ENCODE peak calls at places on chromosome 16, in ten cellular contexts. One of them, this sample, is unnamed.

GRCh38 chr16:89602273-89602951 is 11.0 kb upstream of the DPEP1 start:
- DNase-seq in LoVo: no peak
- DNase-seq in NCI-H748 treated with DMSO at 0.1 percent for 48 hours: peak; percentile 3
- DNase-seq in T follicular helper cell: peak; percentile 22
- DNase-seq in fibroblast of mammary gland: peak; percentile 86
- DNase-seq in brain microvascular endothelial cell: peak; percentile 94
- DNase-seq in NCI-H345: no peak
- DNase-seq in pancreas: no peak
- DNase-seq in head of caudate nucleus: peak; percentile 75
- DNase-seq in T-helper 1 cell: peak; percentile 26
- DNase-seq in this sample: peak; percentile 83

GRCh38 chr16:70738083-70738977 is 52.5 kb upstream of the MTSS2 start:
- DNase-seq in LoVo: no peak
- DNase-seq in NCI-H345: no peak
- DNase-seq in brain microvascular endothelial cell: peak; percentile 48
- DNase-seq in head of caudate nucleus: no peak
- DNase-seq in pancreas: no peak
- DNase-seq in fibroblast of mammary gland: peak; percentile 90
- DNase-seq in NCI-H748 treated with DMSO at 0.1 percent for 48 hours: no peak
- DNase-seq in T follicular helper cell: no peak
- DNase-seq in T-helper 1 cell: no peak
- DNase-seq in this sample: peak; percentile 69

GRCh38 chr16:28587386-28587785 is 9.5 kb downstream of the SULT1A2 start:
- DNase-seq in pancreas: no peak
- DNase-seq in NCI-H345: no peak
- DNase-seq in head of caudate nucleus: no peak
- DNase-seq in brain microvascular endothelial cell: no peak
- DNase-seq in NCI-H748 treated with DMSO at 0.1 percent for 48 hours: no peak
- DNase-seq in T-helper 1 cell: no peak
- DNase-seq in LoVo: no peak
- DNase-seq in fibroblast of mammary gland: no peak
- DNase-seq in T follicular helper cell: no peak
- DNase-seq in this sample: no peak

GRCh38 chr16:4675864-4676786 is 17.2 kb upstream of the NUDT16L1 start:
- DNase-seq in NCI-H748 treated with DMSO at 0.1 percent for 48 hours: no peak
- DNase-seq in T follicular helper cell: peak; percentile 47
- DNase-seq in fibroblast of mammary gland: no peak
- DNase-seq in NCI-H345: no peak
- DNase-seq in T-helper 1 cell: peak; percentile 56
- DNase-seq in pancreas: no peak
- DNase-seq in head of caudate nucleus: no peak
- DNase-seq in LoVo: no peak
- DNase-seq in brain microvascular endothelial cell: no peak
- DNase-seq in this sample: no peak

GRCh38 chr16:54430491-54431030 is 144.0 kb upstream of the IRX3 start:
- DNase-seq in brain microvascular endothelial cell: peak; percentile 28
- DNase-seq in head of caudate nucleus: no peak
- DNase-seq in T follicular helper cell: no peak
- DNase-seq in fibroblast of mammary gland: peak; percentile 88
- DNase-seq in NCI-H748 treated with DMSO at 0.1 percent for 48 hours: no peak
- DNase-seq in LoVo: no peak
- DNase-seq in NCI-H345: no peak
- DNase-seq in T-helper 1 cell: no peak
- DNase-seq in pancreas: no peak
- DNase-seq in this sample: no peak

GRCh38 chr16:81939164-81940067 is 71.9 kb downstream of the SDR42E1 start:
- DNase-seq in pancreas: no peak
- DNase-seq in brain microvascular endothelial cell: no peak
- DNase-seq in T-helper 1 cell: no peak
- DNase-seq in head of caudate nucleus: no peak
- DNase-seq in LoVo: no peak
- DNase-seq in NCI-H748 treated with DMSO at 0.1 percent for 48 hours: no peak
- DNase-seq in fibroblast of mammary gland: no peak
- DNase-seq in NCI-H345: peak; percentile 69
- DNase-seq in T follicular helper cell: no peak
- DNase-seq in this sample: no peak

GRCh38 chr16:84975522-84975921 is 35.8 kb downstream of the ZDHHC7 start:
- DNase-seq in fibroblast of mammary gland: no peak
- DNase-seq in LoVo: no peak
- DNase-seq in pancreas: no peak
- DNase-seq in brain microvascular endothelial cell: no peak
- DNase-seq in NCI-H345: no peak
- DNase-seq in NCI-H748 treated with DMSO at 0.1 percent for 48 hours: no peak
- DNase-seq in T follicular helper cell: no peak
- DNase-seq in head of caudate nucleus: no peak
- DNase-seq in T-helper 1 cell: no peak
- DNase-seq in this sample: no peak

GRCh38 chr16:88303890-88304819 is 78.6 kb upstream of the ZNF469 start:
- DNase-seq in T-helper 1 cell: no peak
- DNase-seq in T follicular helper cell: no peak
- DNase-seq in brain microvascular endothelial cell: peak; percentile 95
- DNase-seq in pancreas: no peak
- DNase-seq in NCI-H345: no peak
- DNase-seq in fibroblast of mammary gland: peak; percentile 95
- DNase-seq in head of caudate nucleus: no peak
- DNase-seq in LoVo: no peak
- DNase-seq in NCI-H748 treated with DMSO at 0.1 percent for 48 hours: no peak
- DNase-seq in this sample: peak; percentile 95

GRCh38 chr16:89595330-89596060 is 17.9 kb upstream of the DPEP1 start:
- DNase-seq in NCI-H345: no peak
- DNase-seq in T-helper 1 cell: no peak
- DNase-seq in head of caudate nucleus: no peak
- DNase-seq in NCI-H748 treated with DMSO at 0.1 percent for 48 hours: no peak
- DNase-seq in LoVo: no peak
- DNase-seq in brain microvascular endothelial cell: no peak
- DNase-seq in T follicular helper cell: no peak
- DNase-seq in pancreas: no peak
- DNase-seq in fibroblast of mammary gland: no peak
- DNase-seq in this sample: no peak

GRCh38 chr16:30096105-30096861 is at the start of gene YPEL3:
- DNase-seq in LoVo: peak; percentile 89
- DNase-seq in T-helper 1 cell: peak; percentile 92
- DNase-seq in fibroblast of mammary gland: peak; percentile 79
- DNase-seq in brain microvascular endothelial cell: peak; percentile 81
- DNase-seq in T follicular helper cell: peak; percentile 85
- DNase-seq in head of caudate nucleus: peak; percentile 93
- DNase-seq in NCI-H748 treated with DMSO at 0.1 percent for 48 hours: peak; percentile 42
- DNase-seq in NCI-H345: peak; percentile 86
- DNase-seq in pancreas: peak; percentile 94
- DNase-seq in this sample: peak; percentile 88

GRCh38 chr16:58970775-58971174 is 236.7 kb upstream of the GOT2 start:
- DNase-seq in fibroblast of mammary gland: peak; percentile 25
- DNase-seq in T follicular helper cell: no peak
- DNase-seq in T-helper 1 cell: no peak
- DNase-seq in head of caudate nucleus: no peak
- DNase-seq in brain microvascular endothelial cell: no peak
- DNase-seq in NCI-H748 treated with DMSO at 0.1 percent for 48 hours: no peak
- DNase-seq in pancreas: no peak
- DNase-seq in LoVo: no peak
- DNase-seq in NCI-H345: no peak
- DNase-seq in this sample: no peak

GRCh38 chr16:86252596-86252995 is 257.7 kb upstream of the FOXF1 start:
- DNase-seq in NCI-H345: no peak
- DNase-seq in brain microvascular endothelial cell: no peak
- DNase-seq in pancreas: no peak
- DNase-seq in fibroblast of mammary gland: peak; percentile 43
- DNase-seq in T follicular helper cell: no peak
- DNase-seq in head of caudate nucleus: no peak
- DNase-seq in LoVo: no peak
- DNase-seq in T-helper 1 cell: no peak
- DNase-seq in NCI-H748 treated with DMSO at 0.1 percent for 48 hours: no peak
- DNase-seq in this sample: peak; percentile 48

GRCh38 chr16:50195276-50195675 is 42.2 kb downstream of the TENT4B start:
- DNase-seq in T follicular helper cell: no peak
- DNase-seq in brain microvascular endothelial cell: no peak
- DNase-seq in NCI-H748 treated with DMSO at 0.1 percent for 48 hours: no peak
- DNase-seq in T-helper 1 cell: no peak
- DNase-seq in fibroblast of mammary gland: peak; percentile 58
- DNase-seq in head of caudate nucleus: no peak
- DNase-seq in pancreas: no peak
- DNase-seq in NCI-H345: no peak
- DNase-seq in LoVo: no peak
- DNase-seq in this sample: peak; percentile 68

GRCh38 chr16:50463581-50464324 is 84.4 kb upstream of the NKD1 start:
- DNase-seq in T-helper 1 cell: no peak
- DNase-seq in NCI-H345: no peak
- DNase-seq in NCI-H748 treated with DMSO at 0.1 percent for 48 hours: no peak
- DNase-seq in T follicular helper cell: no peak
- DNase-seq in brain microvascular endothelial cell: no peak
- DNase-seq in fibroblast of mammary gland: no peak
- DNase-seq in LoVo: no peak
- DNase-seq in pancreas: no peak
- DNase-seq in head of caudate nucleus: no peak
- DNase-seq in this sample: no peak

GRCh38 chr16:47774661-47775060 is 313.5 kb downstream of the PHKB start:
- DNase-seq in pancreas: no peak
- DNase-seq in T-helper 1 cell: no peak
- DNase-seq in brain microvascular endothelial cell: peak; percentile 64
- DNase-seq in LoVo: no peak
- DNase-seq in NCI-H748 treated with DMSO at 0.1 percent for 48 hours: no peak
- DNase-seq in head of caudate nucleus: no peak
- DNase-seq in NCI-H345: no peak
- DNase-seq in fibroblast of mammary gland: peak; percentile 41
- DNase-seq in T follicular helper cell: no peak
- DNase-seq in this sample: peak; percentile 14

GRCh38 chr16:16992986-16993783 is 477.6 kb downstream of the XYLT1 start:
- DNase-seq in fibroblast of mammary gland: no peak
- DNase-seq in T follicular helper cell: no peak
- DNase-seq in pancreas: no peak
- DNase-seq in NCI-H345: no peak
- DNase-seq in T-helper 1 cell: no peak
- DNase-seq in brain microvascular endothelial cell: no peak
- DNase-seq in LoVo: no peak
- DNase-seq in head of caudate nucleus: no peak
- DNase-seq in NCI-H748 treated with DMSO at 0.1 percent for 48 hours: no peak
- DNase-seq in this sample: no peak

GRCh38 chr16:24776486-24777220 is 47.2 kb downstream of the TNRC6A start:
- DNase-seq in T-helper 1 cell: no peak
- DNase-seq in fibroblast of mammary gland: peak; percentile 97
- DNase-seq in NCI-H748 treated with DMSO at 0.1 percent for 48 hours: no peak
- DNase-seq in brain microvascular endothelial cell: peak; percentile 34
- DNase-seq in NCI-H345: no peak
- DNase-seq in head of caudate nucleus: no peak
- DNase-seq in pancreas: peak; percentile 13
- DNase-seq in T follicular helper cell: no peak
- DNase-seq in LoVo: no peak
- DNase-seq in this sample: no peak

GRCh38 chr16:89546781-89547180 is 13.7 kb upstream of the RPL13 start:
- DNase-seq in T-helper 1 cell: no peak
- DNase-seq in pancreas: no peak
- DNase-seq in head of caudate nucleus: no peak
- DNase-seq in T follicular helper cell: no peak
- DNase-seq in LoVo: no peak
- DNase-seq in brain microvascular endothelial cell: no peak
- DNase-seq in NCI-H345: no peak
- DNase-seq in fibroblast of mammary gland: no peak
- DNase-seq in NCI-H748 treated with DMSO at 0.1 percent for 48 hours: no peak
- DNase-seq in this sample: no peak

GRCh38 chr16:2167081-2167638 is 11.6 kb downstream of the TRAF7 start:
- DNase-seq in T follicular helper cell: no peak
- DNase-seq in T-helper 1 cell: no peak
- DNase-seq in pancreas: no peak
- DNase-seq in fibroblast of mammary gland: no peak
- DNase-seq in head of caudate nucleus: no peak
- DNase-seq in LoVo: no peak
- DNase-seq in NCI-H748 treated with DMSO at 0.1 percent for 48 hours: no peak
- DNase-seq in brain microvascular endothelial cell: no peak
- DNase-seq in NCI-H345: no peak
- DNase-seq in this sample: no peak

GRCh38 chr16:29126057-29126494 is 141.2 kb downstream of the LAT start:
- DNase-seq in NCI-H345: no peak
- DNase-seq in brain microvascular endothelial cell: no peak
- DNase-seq in head of caudate nucleus: no peak
- DNase-seq in NCI-H748 treated with DMSO at 0.1 percent for 48 hours: no peak
- DNase-seq in T-helper 1 cell: no peak
- DNase-seq in LoVo: no peak
- DNase-seq in pancreas: no peak
- DNase-seq in T follicular helper cell: no peak
- DNase-seq in fibroblast of mammary gland: no peak
- DNase-seq in this sample: no peak

GRCh38 chr16:799111-799947 is 1.2 kb downstream of the GNG13 start:
- DNase-seq in fibroblast of mammary gland: no peak
- DNase-seq in LoVo: no peak
- DNase-seq in head of caudate nucleus: no peak
- DNase-seq in NCI-H748 treated with DMSO at 0.1 percent for 48 hours: no peak
- DNase-seq in brain microvascular endothelial cell: no peak
- DNase-seq in T-helper 1 cell: no peak
- DNase-seq in pancreas: no peak
- DNase-seq in T follicular helper cell: no peak
- DNase-seq in NCI-H345: no peak
- DNase-seq in this sample: no peak

GRCh38 chr16:67967956-67968439 is 439 bp downstream of the SLC12A4 start:
- DNase-seq in brain microvascular endothelial cell: no peak
- DNase-seq in T-helper 1 cell: peak; percentile 41
- DNase-seq in head of caudate nucleus: no peak
- DNase-seq in fibroblast of mammary gland: no peak
- DNase-seq in NCI-H345: no peak
- DNase-seq in NCI-H748 treated with DMSO at 0.1 percent for 48 hours: no peak
- DNase-seq in T follicular helper cell: peak; percentile 7
- DNase-seq in pancreas: no peak
- DNase-seq in LoVo: peak; percentile 25
- DNase-seq in this sample: peak; percentile 25

GRCh38 chr16:30009990-30010816 is 624 bp downstream of the DOC2A start:
- DNase-seq in head of caudate nucleus: no peak
- DNase-seq in brain microvascular endothelial cell: no peak
- DNase-seq in fibroblast of mammary gland: no peak
- DNase-seq in LoVo: no peak
- DNase-seq in pancreas: no peak
- DNase-seq in T-helper 1 cell: no peak
- DNase-seq in T follicular helper cell: no peak
- DNase-seq in NCI-H748 treated with DMSO at 0.1 percent for 48 hours: no peak
- DNase-seq in NCI-H345: no peak
- DNase-seq in this sample: no peak

GRCh38 chr16:1707193-1707790 is 1.3 kb downstream of the MAPK8IP3 start:
- DNase-seq in NCI-H748 treated with DMSO at 0.1 percent for 48 hours: no peak
- DNase-seq in LoVo: no peak
- DNase-seq in brain microvascular endothelial cell: peak; percentile 32
- DNase-seq in fibroblast of mammary gland: no peak
- DNase-seq in pancreas: peak; percentile 48
- DNase-seq in T-helper 1 cell: no peak
- DNase-seq in head of caudate nucleus: peak; percentile 55
- DNase-seq in T follicular helper cell: no peak
- DNase-seq in NCI-H345: no peak
- DNase-seq in this sample: peak; percentile 27

GRCh38 chr16:67801889-67802288 is 4.5 kb downstream of the RANBP10 start:
- DNase-seq in brain microvascular endothelial cell: no peak
- DNase-seq in LoVo: no peak
- DNase-seq in pancreas: no peak
- DNase-seq in NCI-H345: no peak
- DNase-seq in head of caudate nucleus: no peak
- DNase-seq in NCI-H748 treated with DMSO at 0.1 percent for 48 hours: no peak
- DNase-seq in T follicular helper cell: no peak
- DNase-seq in T-helper 1 cell: no peak
- DNase-seq in fibroblast of mammary gland: no peak
- DNase-seq in this sample: no peak

GRCh38 chr16:12413393-12413792 is 390.3 kb downstream of the CPPED1 start:
- DNase-seq in T-helper 1 cell: no peak
- DNase-seq in NCI-H748 treated with DMSO at 0.1 percent for 48 hours: no peak
- DNase-seq in LoVo: no peak
- DNase-seq in NCI-H345: no peak
- DNase-seq in fibroblast of mammary gland: no peak
- DNase-seq in head of caudate nucleus: no peak
- DNase-seq in brain microvascular endothelial cell: no peak
- DNase-seq in T follicular helper cell: no peak
- DNase-seq in pancreas: no peak
- DNase-seq in this sample: no peak

GRCh38 chr16:29231231-29231630 is 175.3 kb downstream of the NPIPB11 start:
- DNase-seq in LoVo: no peak
- DNase-seq in T-helper 1 cell: no peak
- DNase-seq in T follicular helper cell: no peak
- DNase-seq in NCI-H345: no peak
- DNase-seq in NCI-H748 treated with DMSO at 0.1 percent for 48 hours: no peak
- DNase-seq in fibroblast of mammary gland: peak; percentile 28
- DNase-seq in brain microvascular endothelial cell: no peak
- DNase-seq in pancreas: no peak
- DNase-seq in head of caudate nucleus: no peak
- DNase-seq in this sample: no peak

GRCh38 chr16:71840052-71840451 is 5.7 kb upstream of the ATXN1L start:
- DNase-seq in T-helper 1 cell: no peak
- DNase-seq in head of caudate nucleus: no peak
- DNase-seq in NCI-H345: no peak
- DNase-seq in T follicular helper cell: no peak
- DNase-seq in brain microvascular endothelial cell: no peak
- DNase-seq in LoVo: no peak
- DNase-seq in NCI-H748 treated with DMSO at 0.1 percent for 48 hours: no peak
- DNase-seq in pancreas: no peak
- DNase-seq in fibroblast of mammary gland: peak; percentile 43
- DNase-seq in this sample: peak; percentile 11

This sample was measured in HCEC 1CT.